ENCODE peak calls at places on chromosomes 7 and 10, in six cellular contexts. R, W, C, M, Z and G are unnamed samples.

GRCh38 chr10:114256822-114257221 is 17.8 kb downstream of the VWA2 start:
- DNase-seq in R (no peak), W (no peak), C (no peak), M (no peak), Z (no peak), G (no peak)

GRCh38 chr10:110002801-110003523 is 4.8 kb upstream of the ADD3 start:
- DNase-seq in R (no peak), W (no peak), C (no peak), M (no peak), Z (no peak), G (no peak)

GRCh38 chr7:128863433-128863989 is 855 bp downstream of the ATP6V1F start:
- DNase-seq in R (no peak), W (peak; percentile 51), C (peak; percentile 74), M (peak; percentile 76), Z (peak; percentile 86), G (peak; percentile 63)

GRCh38 chr7:111593343-111593742 is 31.1 kb upstream of the IMMP2L start:
- DNase-seq in R (no peak), W (no peak), C (no peak), M (no peak), Z (no peak), G (no peak)

GRCh38 chr10:71429929-71430328 is 33.2 kb downstream of the CDH23 start:
- DNase-seq in R (no peak), W (no peak), C (no peak), M (no peak), Z (peak; percentile 48), G (no peak)

GRCh38 chr7:6178273-6179029 is 94.0 kb downstream of the CYTH3 start:
- DNase-seq in R (no peak), W (no peak), C (no peak), M (no peak), Z (no peak), G (no peak)

GRCh38 chr7:100091411-100092181 is 2.8 kb downstream of the COPS6 start:
- DNase-seq in R (no peak), W (no peak), C (peak; percentile 37), M (peak; percentile 42), Z (peak; percentile 42), G (peak; percentile 25)

GRCh38 chr10:13759167-13759566 is 172.4 kb downstream of the PRPF18 start:
- DNase-seq in R (no peak), W (peak; percentile 79), C (peak; percentile 23), M (no peak), Z (no peak), G (no peak)

GRCh38 chr7:91953618-91954017 is 13.0 kb downstream of the AKAP9 start:
- DNase-seq in R (no peak), W (no peak), C (peak; percentile 36), M (peak; percentile 22), Z (peak; percentile 36), G (peak; percentile 3)

GRCh38 chr10:11082551-11082950 is 64.9 kb downstream of the CELF2 start:
- DNase-seq in R (no peak), W (no peak), C (peak; percentile 1), M (no peak), Z (no peak), G (no peak)

GRCh38 chr7:21338728-21339164 is 89.1 kb upstream of the SP4 start:
- DNase-seq in R (no peak), W (no peak), C (no peak), M (no peak), Z (no peak), G (no peak)

GRCh38 chr10:132510174-132510611 is 27.4 kb upstream of the INPP5A start:
- DNase-seq in R (no peak), W (no peak), C (no peak), M (no peak), Z (no peak), G (no peak)

GRCh38 chr10:70227548-70228320 is 5.5 kb downstream of the PPA1 start:
- DNase-seq in R (no peak), W (no peak), C (no peak), M (peak; percentile 63), Z (no peak), G (peak; percentile 43)

GRCh38 chr10:114520453-114520852 is 116.2 kb upstream of the AFAP1L2 start:
- DNase-seq in R (no peak), W (no peak), C (peak; percentile 92), M (peak; percentile 90), Z (no peak), G (peak; percentile 95)

GRCh38 chr7:128131701-128132100 is 100.5 kb upstream of the LRRC4 start:
- DNase-seq in R (no peak), W (no peak), C (no peak), M (no peak), Z (no peak), G (no peak)

GRCh38 chr7:47422631-47423030 is 159.3 kb downstream of the TNS3 start:
- DNase-seq in R (no peak), W (no peak), C (peak; percentile 52), M (no peak), Z (no peak), G (no peak)

GRCh38 chr7:75969182-75969581 is 25.2 kb downstream of the TMEM120A start:
- DNase-seq in R (no peak), W (no peak), C (no peak), M (no peak), Z (no peak), G (no peak)

GRCh38 chr7:107258737-107259136 is 89.9 kb downstream of the HBP1 start:
- DNase-seq in R (no peak), W (no peak), C (no peak), M (no peak), Z (no peak), G (no peak)

GRCh38 chr7:130489140-130489967 is 2.5 kb upstream of the MEST start:
- DNase-seq in R (no peak), W (no peak), C (peak; percentile 85), M (no peak), Z (no peak), G (no peak)

GRCh38 chr10:133274751-133275682 is 1.7 kb downstream of the ADAM8 start:
- DNase-seq in R (peak; percentile 88), W (no peak), C (no peak), M (no peak), Z (peak; percentile 48), G (peak; percentile 87)

GRCh38 chr7:100895956-100896742 is 461 bp upstream of the ACHE start:
- DNase-seq in R (no peak), W (no peak), C (no peak), M (peak; percentile 52), Z (peak; percentile 92), G (no peak)

GRCh38 chr7:133750287-133750686 is 376.9 kb upstream of the LRGUK start:
- DNase-seq in R (no peak), W (no peak), C (no peak), M (no peak), Z (no peak), G (no peak)

GRCh38 chr7:159039716-159040115 is 105.0 kb downstream of the VIPR2 start:
- DNase-seq in R (no peak), W (no peak), C (no peak), M (no peak), Z (no peak), G (no peak)

GRCh38 chr10:101394522-101395133 is 40.7 kb downstream of the BTRC start:
- DNase-seq in R (peak; percentile 48), W (no peak), C (no peak), M (no peak), Z (no peak), G (peak; percentile 27)

GRCh38 chr7:151851160-151851751 is 25.7 kb downstream of the PRKAG2 start:
- DNase-seq in R (no peak), W (no peak), C (no peak), M (no peak), Z (no peak), G (peak; percentile 60)

DNA sequence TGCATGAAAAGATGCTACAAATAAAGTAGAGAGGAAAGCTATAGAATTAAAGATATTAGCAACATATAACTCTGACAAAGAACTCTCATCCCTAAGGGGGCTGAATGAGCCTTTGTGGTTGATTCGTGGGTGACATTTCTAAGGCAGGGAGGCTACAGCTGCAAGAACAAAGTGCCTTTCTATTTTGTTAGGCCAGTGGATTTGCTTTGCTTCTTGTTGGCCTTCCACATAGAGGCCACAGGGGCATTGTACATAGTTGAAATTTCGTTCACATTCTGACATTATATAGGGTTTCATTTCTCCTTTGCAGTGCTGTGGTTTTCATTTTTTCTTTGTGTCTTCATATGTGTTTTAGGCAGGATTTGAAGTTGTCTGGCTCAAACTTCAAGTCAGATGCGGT is 819.2 kb upstream of the C7orf33 start:
- DNase-seq in R (no peak), W (peak; percentile 3), C (no peak), M (no peak), Z (no peak), G (no peak)
- H3K27ac ChIP-seq in R (no peak overlapping the region), W (no peak overlapping the region), C (no peak overlapping the region), M (no peak overlapping the region), Z (no peak overlapping the region), G (no peak overlapping the region)

GRCh38 chr7:37215524-37215923 is 233.1 kb downstream of the ELMO1 start:
- DNase-seq in R (no peak), W (no peak), C (no peak), M (no peak), Z (no peak), G (no peak)

GRCh38 chr7:37216156-37216839 is 232.4 kb downstream of the ELMO1 start:
- DNase-seq in R (no peak), W (no peak), C (no peak), M (no peak), Z (no peak), G (no peak)

GRCh38 chr7:37211097-37211496 is 237.6 kb downstream of the ELMO1 start:
- DNase-seq in R (no peak), W (no peak), C (peak; percentile 37), M (no peak), Z (no peak), G (peak; percentile 1)

GRCh38 chr7:37212051-37212450 is 236.6 kb downstream of the ELMO1 start:
- DNase-seq in R (no peak), W (no peak), C (no peak), M (no peak), Z (no peak), G (no peak)

DNA sequence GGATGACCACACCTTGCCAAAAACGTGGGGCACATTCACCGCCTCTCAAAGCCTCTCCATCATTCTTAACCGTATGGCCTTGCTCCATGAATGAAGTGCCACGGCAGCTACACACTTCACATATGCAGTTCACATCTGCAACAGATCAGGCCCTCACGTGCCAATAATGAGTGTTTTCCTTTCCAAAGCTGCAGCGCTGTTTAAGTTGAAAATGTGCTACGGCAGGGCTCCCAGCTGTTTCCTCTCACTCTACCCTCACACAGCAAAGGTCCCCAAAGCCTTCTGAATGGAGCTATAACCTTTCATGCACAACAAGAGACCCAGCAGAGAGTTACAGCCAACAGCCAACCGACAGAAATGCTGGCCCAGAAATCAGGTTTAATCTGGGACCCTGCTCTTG is 236.1 kb downstream of the ELMO1 start:
- DNase-seq in R (no peak), W (no peak), C (no peak), M (no peak), Z (no peak), G (no peak)
- H3K4me2 ChIP-seq in R (no peak overlapping the region), W (no peak overlapping the region), C (no peak overlapping the region), M (no peak overlapping the region), Z (no peak overlapping the region), G (no peak overlapping the region)

DNA sequence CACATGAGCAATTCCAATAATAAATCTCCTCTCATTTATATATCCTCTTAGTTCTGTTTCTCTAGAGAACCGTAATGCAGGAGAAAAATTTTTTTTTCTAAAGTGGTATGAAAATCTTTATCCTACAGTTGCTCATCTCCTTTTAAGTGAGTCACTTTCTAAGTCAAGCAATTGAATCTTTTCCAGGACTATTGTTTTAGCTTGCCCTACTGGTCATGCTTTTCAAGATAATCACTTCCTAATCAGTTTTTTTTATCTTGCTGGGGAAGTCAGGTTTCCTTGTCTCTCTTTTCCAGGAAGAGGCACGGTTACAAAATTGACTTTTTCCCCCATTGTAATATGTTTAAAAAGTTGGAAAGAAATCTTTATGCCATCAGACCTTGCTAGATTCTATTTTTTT is 44.0 kb downstream of the INPP5F start:
- DNase-seq in R (peak; percentile 64), W (no peak), C (peak; percentile 80), M (no peak), Z (no peak), G (peak; percentile 81)
- H3K27ac ChIP-seq in R (peak overlapping the region; percentile 73), W (no peak overlapping the region), C (no peak overlapping the region), M (no peak overlapping the region), Z (no peak overlapping the region), G (peak overlapping the region; percentile 62)

GRCh38 chr10:102675887-102676616 is 31.8 kb downstream of the TRIM8 start:
- DNase-seq in R (no peak), W (peak; percentile 40), C (peak; percentile 98), M (no peak), Z (no peak), G (peak; percentile 38)
- H3K4me2 ChIP-seq in R (no peak overlapping the region), W (peak overlapping the region; percentile 21), C (peak overlapping the region; percentile 76), M (no peak overlapping the region), Z (no peak overlapping the region), G (peak overlapping the region; percentile 79)